ENCODE peak calls at places on chromosome 5, in eight cellular contexts. K, U, T, X, F, C, Q and B are unnamed samples.

GRCh38 chr5:147831465-147831864 is at the start of gene SPINK1:
- DNase-seq in K (peak; percentile 62), U (no peak), T (no peak), X (no peak), F (no peak), C (no peak), Q (no peak), B (peak; percentile 88)

GRCh38 chr5:7856855-7857254 is 5.9 kb upstream of the CFAP90 start:
- DNase-seq in K (no peak), U (peak; percentile 26), T (no peak), X (peak; percentile 28), F (no peak), C (no peak), Q (no peak), B (peak; percentile 39)

GRCh38 chr5:106094836-106095235 is 1575.9 kb downstream of the EFNA5 start:
- DNase-seq in K (no peak), U (no peak), T (no peak), X (peak; percentile 14), F (no peak), C (no peak), Q (no peak), B (no peak)

GRCh38 chr5:120062515-120062917 is 401.6 kb upstream of the PRR16 start:
- DNase-seq in K (no peak), U (no peak), T (no peak), X (peak; percentile 61), F (no peak), C (no peak), Q (no peak), B (no peak)

GRCh38 chr5:44774279-44774880 is 34.4 kb upstream of the MRPS30 start:
- DNase-seq in K (no peak), U (no peak), T (no peak), X (peak; percentile 52), F (no peak), C (peak; percentile 14), Q (no peak), B (peak; percentile 11)

GRCh38 chr5:124630767-124631704 is 115.4 kb downstream of the ZNF608 start:
- DNase-seq in K (no peak), U (no peak), T (no peak), X (peak; percentile 65), F (no peak), C (no peak), Q (no peak), B (no peak)

GRCh38 chr5:34916518-34916917 is 1.0 kb downstream of the BRIX1 start:
- DNase-seq in K (no peak), U (no peak), T (no peak), X (no peak), F (no peak), C (no peak), Q (no peak), B (no peak)

GRCh38 chr5:127019928-127020327 is 10.4 kb downstream of the MARCHF3 start:
- DNase-seq in K (no peak), U (no peak), T (no peak), X (no peak), F (no peak), C (no peak), Q (no peak), B (no peak)

GRCh38 chr5:102666164-102666951 is 88.7 kb upstream of the PAM start:
- DNase-seq in K (no peak), U (no peak), T (no peak), X (no peak), F (no peak), C (no peak), Q (no peak), B (peak; percentile 28)

GRCh38 chr5:135185461-135186075 is 151.5 kb upstream of the PITX1 start:
- DNase-seq in K (no peak), U (no peak), T (no peak), X (peak; percentile 65), F (no peak), C (no peak), Q (no peak), B (no peak)

GRCh38 chr5:67221487-67222242 is 25.1 kb upstream of the CD180 start:
- DNase-seq in K (no peak), U (no peak), T (no peak), X (no peak), F (no peak), C (no peak), Q (no peak), B (no peak)

GRCh38 chr5:94240616-94241287 is 377.7 kb downstream of the KIAA0825 start:
- DNase-seq in K (no peak), U (no peak), T (no peak), X (peak; percentile 38), F (no peak), C (no peak), Q (no peak), B (peak; percentile 20)

GRCh38 chr5:127942246-127943060 is 141.1 kb upstream of the SLC12A2 start:
- DNase-seq in K (no peak), U (no peak), T (no peak), X (peak; percentile 66), F (no peak), C (no peak), Q (no peak), B (no peak)

GRCh38 chr5:127562252-127562651 is 44.8 kb downstream of the PRRC1 start:
- DNase-seq in K (no peak), U (no peak), T (no peak), X (no peak), F (no peak), C (no peak), Q (no peak), B (no peak)

GRCh38 chr5:141511771-141512325 is 23.0 kb downstream of the PCDHGC5 start:
- DNase-seq in K (no peak), U (no peak), T (no peak), X (no peak), F (no peak), C (no peak), Q (no peak), B (no peak)

GRCh38 chr5:132099073-132099748 is 25.6 kb downstream of the CSF2 start:
- DNase-seq in K (no peak), U (no peak), T (no peak), X (no peak), F (no peak), C (no peak), Q (no peak), B (no peak)

GRCh38 chr5:107430077-107430625 is 240.6 kb downstream of the EFNA5 start:
- DNase-seq in K (no peak), U (no peak), T (no peak), X (no peak), F (no peak), C (no peak), Q (no peak), B (no peak)

GRCh38 chr5:107431536-107431935 is 239.2 kb downstream of the EFNA5 start:
- DNase-seq in K (no peak), U (no peak), T (no peak), X (no peak), F (no peak), C (no peak), Q (no peak), B (no peak)

GRCh38 chr5:107436276-107436675 is 234.5 kb downstream of the EFNA5 start:
- DNase-seq in K (no peak), U (no peak), T (no peak), X (no peak), F (no peak), C (no peak), Q (no peak), B (no peak)

GRCh38 chr5:107428303-107428761 is 242.4 kb downstream of the EFNA5 start:
- DNase-seq in K (no peak), U (no peak), T (no peak), X (no peak), F (no peak), C (no peak), Q (no peak), B (no peak)

GRCh38 chr5:107431998-107432397 is 238.7 kb downstream of the EFNA5 start:
- DNase-seq in K (no peak), U (no peak), T (no peak), X (peak; percentile 63), F (no peak), C (peak; percentile 10), Q (no peak), B (no peak)
- TF ChIP-seq CTCF in K (no peak), U (no peak), T (no peak), X (no peak), F (no peak), C (no peak), Q (no peak), B (no peak)

DNA sequence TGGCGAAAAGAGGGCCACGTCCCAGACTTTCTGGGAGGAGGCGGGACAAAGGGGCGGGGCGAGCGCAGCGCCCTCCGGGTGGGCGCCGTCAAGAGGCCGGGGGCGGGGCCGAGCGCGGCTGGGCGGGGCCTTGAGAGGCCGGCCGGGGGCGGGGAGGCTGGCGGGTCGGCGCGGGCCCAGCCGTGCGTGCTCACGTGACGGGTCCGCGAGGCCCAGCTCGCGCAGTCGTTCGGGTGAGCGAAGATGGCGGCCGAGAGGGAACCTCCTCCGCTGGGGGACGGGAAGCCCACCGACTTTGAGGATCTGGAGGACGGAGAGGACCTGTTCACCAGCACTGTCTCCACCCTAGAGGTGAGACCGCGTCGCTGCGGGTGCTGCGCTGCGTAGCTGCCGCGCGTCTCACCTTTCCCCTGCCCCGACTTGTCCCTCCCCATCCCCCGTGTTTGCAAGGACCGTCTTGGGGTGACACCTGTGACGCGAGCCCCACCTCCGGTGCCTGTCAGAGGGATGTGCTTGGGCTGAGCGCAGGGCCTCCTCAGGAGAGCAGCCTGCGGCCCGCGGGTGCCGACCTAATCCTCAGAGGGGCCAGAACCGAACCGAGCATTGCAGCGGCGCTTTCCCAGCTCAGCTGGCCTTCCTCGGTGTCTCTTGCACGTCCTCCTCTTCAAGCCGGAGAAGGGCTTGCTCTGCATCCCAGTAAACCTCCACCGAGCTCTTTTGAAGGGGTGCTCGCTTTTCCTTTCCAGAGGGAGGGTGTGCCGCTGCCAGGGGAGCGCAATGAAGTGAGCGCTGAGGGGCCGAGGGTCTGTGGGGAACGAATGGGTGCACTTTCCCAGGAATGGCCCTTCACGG is at the start of gene SNX2:
- DNase-seq in K (peak; percentile 96), U (peak; percentile 95), T (peak; percentile 99), X (peak; percentile 76), F (peak; percentile 96), C (peak; percentile 59), Q (peak; percentile 89), B (peak; percentile 94)
- TF ChIP-seq POLR2A in K (no peak), U (no peak), T (no peak), X (peak; percentile 64), F (peak; percentile 65), C (peak; percentile 84), Q (peak; percentile 66), B (peak; percentile 83)

GRCh38 chr5:173456751-173457171 is 128.5 kb upstream of the STC2 start:
- DNase-seq in K (no peak), U (no peak), T (no peak), X (peak; percentile 81), F (no peak), C (no peak), Q (no peak), B (no peak)
- H3K4me3 ChIP-seq in K (no peak overlapping the region), U (no peak overlapping the region), T (no peak overlapping the region), X (no peak overlapping the region), F (no peak overlapping the region), C (no peak overlapping the region), Q (no peak overlapping the region), B (no peak overlapping the region)

DNA sequence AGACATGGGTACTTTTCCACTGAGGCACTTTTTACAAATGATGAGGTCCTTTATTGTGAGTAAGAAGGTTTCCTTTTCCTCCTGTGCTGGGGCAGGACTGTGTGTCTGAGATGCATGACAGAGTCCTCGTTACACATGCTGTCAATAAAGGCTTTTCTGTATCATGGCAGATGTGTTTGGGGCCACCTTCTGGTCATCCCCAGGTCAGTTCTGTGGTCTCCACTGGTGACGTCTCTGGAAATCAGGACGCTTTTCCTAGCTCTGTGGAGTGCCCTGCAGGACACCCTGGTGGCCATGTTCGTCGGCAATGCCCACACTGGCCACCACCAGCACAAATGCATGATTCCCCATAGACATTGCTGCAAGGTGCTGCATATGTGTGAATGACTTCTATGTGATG is 2.8 kb downstream of the CMBL start:
- DNase-seq in K (no peak), U (no peak), T (no peak), X (no peak), F (no peak), C (no peak), Q (no peak), B (no peak)
- TF ChIP-seq CTCF in K (no peak), U (no peak), T (no peak), X (no peak), F (no peak), C (no peak), Q (no peak), B (no peak)